ENCODE peak calls at places on chromosomes 4 and X, in seven cellular contexts. G, J, W, R, M, O and B are unnamed samples. For H4K20me1, the result is how much of the 10 kb centered on the place peaks cover.

GRCh38 chr4:113958766-113959540 is 20.5 kb downstream of the ARSJ start:
- DNase-seq in R (no peak), W (peak), J (peak), O (no peak), G (no peak), M (peak), B (no peak)

GRCh38 chr4:177263818-177264217 is 45.9 kb upstream of the NEIL3 start:
- DNase-seq in R (no peak), M (no peak), W (no peak), J (no peak), G (no peak), O (no peak), B (no peak)

GRCh38 chr4:155371432-155372043 is 5.2 kb downstream of the MAP9 start:
- DNase-seq in M (peak), O (peak), G (peak), J (peak), W (peak), R (peak), B (peak)

GRCh38 chr4:140122891-140123290 is 31.1 kb downstream of the MAML3 start:
- DNase-seq in R (no peak), O (peak), M (no peak), J (no peak), W (no peak), G (no peak), B (no peak)

GRCh38 chr4:38163216-38164006 is 203.2 kb downstream of the PTTG2 start:
- DNase-seq in O (no peak), M (peak), J (peak), W (no peak), R (no peak), G (no peak), B (no peak)

GRCh38 chr4:13615162-13615561 is 12.4 kb downstream of the BOD1L1 start:
- DNase-seq in W (no peak), J (no peak), R (no peak), G (peak), O (peak), M (no peak), B (peak)

GRCh38 chrX:15675490-15675921 is 10.9 kb upstream of the CLTRN start:
- DNase-seq in G (peak), W (peak), O (peak), J (peak), R (peak), M (no peak), B (peak)

GRCh38 chrX:117010243-117010642 is 547.5 kb upstream of the CT83 start:
- DNase-seq in W (no peak), R (no peak), G (no peak), O (no peak), J (no peak), M (no peak), B (no peak)

GRCh38 chr4:17709760-17710068 is 71.7 kb downstream of the FAM184B start:
- DNase-seq in J (no peak), W (no peak), R (peak), G (no peak), O (no peak), M (no peak), B (no peak)

GRCh38 chr4:101198741-101199339 is 148.5 kb downstream of the PPP3CA start:
- DNase-seq in G (no peak), W (no peak), M (no peak), O (no peak), R (no peak), J (no peak), B (no peak)

GRCh38 chrX:40011483-40012038 is 86.2 kb downstream of the BCOR start:
- DNase-seq in O (no peak), R (no peak), J (no peak), M (no peak), W (no peak), G (no peak), B (no peak)

GRCh38 chrX:40010550-40011364 is 87.0 kb downstream of the BCOR start:
- DNase-seq in W (no peak), J (no peak), M (no peak), R (peak), O (no peak), G (no peak), B (no peak)

GRCh38 chrX:40012039-40012799 is 85.5 kb downstream of the BCOR start:
- DNase-seq in W (no peak), J (peak), M (peak), G (no peak), R (peak), O (no peak), B (no peak)

GRCh38 chrX:40015693-40016092 is 82.1 kb downstream of the BCOR start:
- DNase-seq in W (no peak), M (no peak), R (no peak), J (no peak), G (no peak), O (no peak), B (no peak)

DNA sequence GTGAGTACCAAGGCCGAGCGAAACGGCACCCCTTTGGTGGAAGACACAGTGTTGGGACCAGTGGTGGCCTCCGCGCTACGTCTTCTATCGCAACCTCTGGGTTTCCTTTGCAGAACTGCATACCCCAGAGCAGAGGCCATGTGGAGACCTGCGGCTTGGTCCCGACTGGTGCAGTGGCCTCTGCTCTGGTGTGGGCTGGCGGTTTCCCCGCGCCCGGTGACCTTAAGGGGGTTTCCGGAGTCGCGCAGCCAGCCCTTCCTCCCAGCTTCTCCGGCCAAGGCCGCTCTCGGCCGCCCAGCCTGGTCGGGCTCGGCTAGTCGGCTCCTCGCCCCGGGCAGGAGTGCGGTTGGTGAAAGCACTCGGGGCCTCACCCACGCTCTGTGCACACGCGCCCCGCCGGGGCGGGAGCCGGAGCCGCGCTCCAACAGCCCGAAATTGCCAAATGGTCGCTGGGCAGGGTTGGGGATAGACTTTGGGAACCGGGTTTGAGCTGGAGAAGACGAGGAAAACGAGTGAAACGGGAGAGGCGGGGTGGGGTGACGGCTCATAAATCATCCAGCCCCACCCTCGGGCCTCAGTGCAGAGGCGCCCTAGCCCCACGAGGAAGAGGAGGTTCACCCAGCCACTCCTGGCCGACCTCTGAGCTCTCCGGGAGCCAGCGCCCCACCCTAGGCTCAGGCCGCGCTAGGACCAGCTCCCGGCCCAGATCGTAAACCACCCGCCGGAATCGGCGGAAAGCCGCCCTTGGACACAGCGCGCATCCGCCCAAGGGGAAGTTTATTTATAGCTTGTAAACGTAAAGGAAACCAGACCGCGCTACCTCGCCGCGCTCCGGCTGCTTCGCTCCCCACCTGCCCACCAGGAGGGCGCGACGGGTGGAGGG is 84.7 kb downstream of the BCOR start:
- DNase-seq in J (peak), R (peak), W (no peak), O (peak), G (peak), M (peak), B (no peak)
- H3K4me3 ChIP-seq in J (peak), R (peak), W (peak), O (peak), G (peak), M (peak), B (no peak)

GRCh38 chrX:41085883-41086626 is 810 bp downstream of the USP9X start:
- DNase-seq in O (peak), R (peak), W (no peak), G (peak), M (peak), J (peak), B (peak)
- H4K20me1 ChIP-seq in O (under half), R (under half), W (under half), G (under half), M (under half), J (under half), B (under half)

GRCh38 chr4:8402181-8402597 is 38.3 kb downstream of the ACOX3 start:
- DNase-seq in G (no peak), R (no peak), O (no peak), W (no peak), J (no peak), M (no peak), B (no peak)

GRCh38 chr4:8403981-8404380 is 36.5 kb downstream of the ACOX3 start:
- DNase-seq in R (no peak), J (no peak), M (no peak), O (no peak), W (no peak), G (no peak), B (no peak)

GRCh38 chr4:8401665-8402064 is 38.9 kb downstream of the ACOX3 start:
- DNase-seq in M (no peak), R (no peak), W (no peak), O (no peak), J (no peak), G (no peak), B (peak)

GRCh38 chr4:8402640-8403039 is 37.9 kb downstream of the ACOX3 start:
- DNase-seq in O (no peak), W (no peak), G (no peak), M (peak), R (no peak), J (no peak), B (no peak)

GRCh38 chr4:8403173-8403753 is 37.3 kb downstream of the ACOX3 start:
- DNase-seq in M (peak), G (peak), R (peak), W (peak), J (peak), O (peak), B (peak)
- H3K4me2 ChIP-seq in M (peak), G (no peak), R (no peak), W (no peak), J (no peak), O (no peak), B (no peak)

GRCh38 chrX:19987856-19988255 is 3.0 kb downstream of the BCLAF3 start:
- DNase-seq in W (no peak), J (no peak), G (no peak), M (no peak), R (no peak), O (peak), B (no peak)
- H3K4me3 ChIP-seq in W (no peak), J (no peak), G (no peak), M (no peak), R (no peak), O (no peak), B (no peak)

GRCh38 chr4:152805818-152806217 is 26.1 kb downstream of the ARFIP1 start:
- DNase-seq in R (no peak), J (no peak), O (no peak), G (no peak), W (no peak), M (no peak), B (no peak)
- H4K20me1 ChIP-seq in R (under half), J (under half), O (under half), G (under half), W (under half), M (under half), B (under half)

GRCh38 chr4:117326091-117326490 is 240.7 kb upstream of the TRAM1L1 start:
- DNase-seq in O (no peak), G (no peak), R (no peak), J (no peak), W (no peak), M (no peak), B (no peak)
- H3K4me2 ChIP-seq in O (no peak), G (no peak), R (no peak), J (no peak), W (no peak), M (no peak), B (no peak)